ENCODE peak calls at places on chromosomes 13 and 19, in six cellular contexts. One of them, this sample, is unnamed.

GRCh38 chr13:79481685-79482052 is 714 bp downstream of the NDFIP2 start:
- DNase-seq in suprapubic skin: no peak
- DNase-seq in left ventricle myocardium inferior: no peak
- DNase-seq in brain microvascular endothelial cell: no peak
- DNase-seq in psoas muscle: no peak
- DNase-seq in PC-9: peak; percentile 27
- DNase-seq in this sample: no peak

GRCh38 chr19:57566396-57567256 is 7.0 kb upstream of the ZNF550 start:
- DNase-seq in suprapubic skin: no peak
- DNase-seq in left ventricle myocardium inferior: no peak
- DNase-seq in brain microvascular endothelial cell: no peak
- DNase-seq in psoas muscle: no peak
- DNase-seq in PC-9: no peak
- DNase-seq in this sample: no peak

GRCh38 chr13:50617134-50617721 is 226.3 kb downstream of the DLEU7 start:
- DNase-seq in suprapubic skin: no peak
- DNase-seq in left ventricle myocardium inferior: no peak
- DNase-seq in brain microvascular endothelial cell: peak; percentile 61
- DNase-seq in psoas muscle: no peak
- DNase-seq in PC-9: no peak
- DNase-seq in this sample: no peak

GRCh38 chr13:77042566-77043177 is 15.7 kb upstream of the FBXL3 start:
- DNase-seq in suprapubic skin: no peak
- DNase-seq in left ventricle myocardium inferior: no peak
- DNase-seq in brain microvascular endothelial cell: no peak
- DNase-seq in psoas muscle: no peak
- DNase-seq in PC-9: no peak
- DNase-seq in this sample: no peak

GRCh38 chr13:46377554-46377953 is 9.5 kb downstream of the RUBCNL start:
- DNase-seq in suprapubic skin: no peak
- DNase-seq in left ventricle myocardium inferior: no peak
- DNase-seq in brain microvascular endothelial cell: no peak
- DNase-seq in psoas muscle: no peak
- DNase-seq in PC-9: no peak
- DNase-seq in this sample: no peak

GRCh38 chr19:43148233-43148632 is 38.1 kb downstream of the PSG5 start:
- DNase-seq in suprapubic skin: no peak
- DNase-seq in left ventricle myocardium inferior: no peak
- DNase-seq in brain microvascular endothelial cell: peak; percentile 61
- DNase-seq in psoas muscle: no peak
- DNase-seq in PC-9: no peak
- DNase-seq in this sample: no peak

GRCh38 chr19:54481326-54481930 is 8.3 kb upstream of the CDC42EP5 start:
- DNase-seq in suprapubic skin: peak; percentile 54
- DNase-seq in left ventricle myocardium inferior: no peak
- DNase-seq in brain microvascular endothelial cell: no peak
- DNase-seq in psoas muscle: no peak
- DNase-seq in PC-9: peak; percentile 40
- DNase-seq in this sample: no peak

GRCh38 chr19:43439183-43440063 is 24.7 kb downstream of the TEX101 start:
- DNase-seq in suprapubic skin: no peak
- DNase-seq in left ventricle myocardium inferior: no peak
- DNase-seq in brain microvascular endothelial cell: no peak
- DNase-seq in psoas muscle: no peak
- DNase-seq in PC-9: peak; percentile 35
- DNase-seq in this sample: no peak

GRCh38 chr13:52665325-52665724 is 12.7 kb downstream of the SUGT1 start:
- DNase-seq in suprapubic skin: no peak
- DNase-seq in left ventricle myocardium inferior: no peak
- DNase-seq in brain microvascular endothelial cell: no peak
- DNase-seq in psoas muscle: no peak
- DNase-seq in PC-9: no peak
- DNase-seq in this sample: no peak

GRCh38 chr13:95207769-95208366 is 93.4 kb downstream of the ABCC4 start:
- DNase-seq in suprapubic skin: no peak
- DNase-seq in left ventricle myocardium inferior: no peak
- DNase-seq in brain microvascular endothelial cell: no peak
- DNase-seq in psoas muscle: no peak
- DNase-seq in PC-9: no peak
- DNase-seq in this sample: no peak

GRCh38 chr13:92842145-92842544 is 384.5 kb upstream of the GPC6 start:
- DNase-seq in suprapubic skin: no peak
- DNase-seq in left ventricle myocardium inferior: no peak
- DNase-seq in brain microvascular endothelial cell: peak; percentile 89
- DNase-seq in psoas muscle: no peak
- DNase-seq in PC-9: no peak
- DNase-seq in this sample: no peak

GRCh38 chr19:48506138-48506733 is 5.4 kb downstream of the LMTK3 start:
- DNase-seq in suprapubic skin: no peak
- DNase-seq in left ventricle myocardium inferior: no peak
- DNase-seq in brain microvascular endothelial cell: no peak
- DNase-seq in psoas muscle: no peak
- DNase-seq in PC-9: no peak
- DNase-seq in this sample: no peak

GRCh38 chr13:99962242-99962641 is 9.3 kb downstream of the ZIC5 start:
- DNase-seq in suprapubic skin: no peak
- DNase-seq in left ventricle myocardium inferior: no peak
- DNase-seq in brain microvascular endothelial cell: no peak
- DNase-seq in psoas muscle: no peak
- DNase-seq in PC-9: no peak
- DNase-seq in this sample: no peak

GRCh38 chr19:45842198-45842597 is 20.7 kb downstream of the SYMPK start:
- DNase-seq in suprapubic skin: no peak
- DNase-seq in left ventricle myocardium inferior: no peak
- DNase-seq in brain microvascular endothelial cell: no peak
- DNase-seq in psoas muscle: peak; percentile 35
- DNase-seq in PC-9: no peak
- DNase-seq in this sample: no peak

GRCh38 chr13:93460005-93460404 is 233.4 kb downstream of the GPC6 start:
- DNase-seq in suprapubic skin: no peak
- DNase-seq in left ventricle myocardium inferior: no peak
- DNase-seq in brain microvascular endothelial cell: no peak
- DNase-seq in psoas muscle: no peak
- DNase-seq in PC-9: no peak
- DNase-seq in this sample: no peak

GRCh38 chr13:71621152-71622124 is 245.6 kb downstream of the DACH1 start:
- DNase-seq in suprapubic skin: no peak
- DNase-seq in left ventricle myocardium inferior: no peak
- DNase-seq in brain microvascular endothelial cell: no peak
- DNase-seq in psoas muscle: no peak
- DNase-seq in PC-9: no peak
- DNase-seq in this sample: no peak

GRCh38 chr13:114077938-114078335 is 54.5 kb downstream of the RASA3 start:
- DNase-seq in suprapubic skin: peak; percentile 74
- DNase-seq in left ventricle myocardium inferior: no peak
- DNase-seq in brain microvascular endothelial cell: peak; percentile 64
- DNase-seq in psoas muscle: peak; percentile 72
- DNase-seq in PC-9: peak; percentile 33
- DNase-seq in this sample: no peak

GRCh38 chr13:51585234-51585672 is 991 bp downstream of the WDFY2 start:
- DNase-seq in suprapubic skin: no peak
- DNase-seq in left ventricle myocardium inferior: no peak
- DNase-seq in brain microvascular endothelial cell: peak; percentile 16
- DNase-seq in psoas muscle: no peak
- DNase-seq in PC-9: no peak
- DNase-seq in this sample: no peak

GRCh38 chr13:66210677-66211076 is 1019.5 kb downstream of the PCDH9 start:
- DNase-seq in suprapubic skin: no peak
- DNase-seq in left ventricle myocardium inferior: no peak
- DNase-seq in brain microvascular endothelial cell: peak; percentile 87
- DNase-seq in psoas muscle: no peak
- DNase-seq in PC-9: peak; percentile 12
- DNase-seq in this sample: no peak

GRCh38 chr19:55644191-55644833 is 863 bp downstream of the ZNF581 start:
- DNase-seq in suprapubic skin: no peak
- DNase-seq in left ventricle myocardium inferior: no peak
- DNase-seq in brain microvascular endothelial cell: no peak
- DNase-seq in psoas muscle: no peak
- DNase-seq in PC-9: no peak
- DNase-seq in this sample: peak; percentile 75

GRCh38 chr13:97856001-97856675 is 97.3 kb upstream of the IPO5 start:
- DNase-seq in suprapubic skin: peak; percentile 81
- DNase-seq in left ventricle myocardium inferior: peak; percentile 34
- DNase-seq in brain microvascular endothelial cell: no peak
- DNase-seq in psoas muscle: peak; percentile 80
- DNase-seq in PC-9: no peak
- DNase-seq in this sample: no peak

GRCh38 chr19:11227201-11227886 is 12.1 kb upstream of the ANGPTL8 start:
- DNase-seq in suprapubic skin: no peak
- DNase-seq in left ventricle myocardium inferior: no peak
- DNase-seq in brain microvascular endothelial cell: no peak
- DNase-seq in psoas muscle: no peak
- DNase-seq in PC-9: no peak
- DNase-seq in this sample: no peak

GRCh38 chr19:45645631-45646344 is 6.6 kb upstream of the EML2 start:
- DNase-seq in suprapubic skin: peak; percentile 86
- DNase-seq in left ventricle myocardium inferior: peak; percentile 82
- DNase-seq in brain microvascular endothelial cell: peak; percentile 94
- DNase-seq in psoas muscle: peak; percentile 86
- DNase-seq in PC-9: peak; percentile 76
- DNase-seq in this sample: no peak

GRCh38 chr13:96636310-96636709 is 358.0 kb downstream of the OXGR1 start:
- DNase-seq in suprapubic skin: no peak
- DNase-seq in left ventricle myocardium inferior: no peak
- DNase-seq in brain microvascular endothelial cell: peak; percentile 57
- DNase-seq in psoas muscle: no peak
- DNase-seq in PC-9: no peak
- DNase-seq in this sample: no peak

GRCh38 chr19:3060852-3061182 is 1.5 kb downstream of the TLE5 start:
- DNase-seq in suprapubic skin: no peak
- DNase-seq in left ventricle myocardium inferior: no peak
- DNase-seq in brain microvascular endothelial cell: no peak
- DNase-seq in psoas muscle: no peak
- DNase-seq in PC-9: no peak
- DNase-seq in this sample: no peak
- H3K27ac ChIP-seq in suprapubic skin: peak overlapping the region; percentile 96
- H3K27ac ChIP-seq in left ventricle myocardium inferior: peak overlapping the region; percentile 97
- H3K27ac ChIP-seq in brain microvascular endothelial cell: no peak overlapping the region
- H3K27ac ChIP-seq in psoas muscle: peak overlapping the region; percentile 85
- H3K27ac ChIP-seq in PC-9: no peak overlapping the region
- H3K27ac ChIP-seq in this sample: peak overlapping the region; percentile 100

DNA sequence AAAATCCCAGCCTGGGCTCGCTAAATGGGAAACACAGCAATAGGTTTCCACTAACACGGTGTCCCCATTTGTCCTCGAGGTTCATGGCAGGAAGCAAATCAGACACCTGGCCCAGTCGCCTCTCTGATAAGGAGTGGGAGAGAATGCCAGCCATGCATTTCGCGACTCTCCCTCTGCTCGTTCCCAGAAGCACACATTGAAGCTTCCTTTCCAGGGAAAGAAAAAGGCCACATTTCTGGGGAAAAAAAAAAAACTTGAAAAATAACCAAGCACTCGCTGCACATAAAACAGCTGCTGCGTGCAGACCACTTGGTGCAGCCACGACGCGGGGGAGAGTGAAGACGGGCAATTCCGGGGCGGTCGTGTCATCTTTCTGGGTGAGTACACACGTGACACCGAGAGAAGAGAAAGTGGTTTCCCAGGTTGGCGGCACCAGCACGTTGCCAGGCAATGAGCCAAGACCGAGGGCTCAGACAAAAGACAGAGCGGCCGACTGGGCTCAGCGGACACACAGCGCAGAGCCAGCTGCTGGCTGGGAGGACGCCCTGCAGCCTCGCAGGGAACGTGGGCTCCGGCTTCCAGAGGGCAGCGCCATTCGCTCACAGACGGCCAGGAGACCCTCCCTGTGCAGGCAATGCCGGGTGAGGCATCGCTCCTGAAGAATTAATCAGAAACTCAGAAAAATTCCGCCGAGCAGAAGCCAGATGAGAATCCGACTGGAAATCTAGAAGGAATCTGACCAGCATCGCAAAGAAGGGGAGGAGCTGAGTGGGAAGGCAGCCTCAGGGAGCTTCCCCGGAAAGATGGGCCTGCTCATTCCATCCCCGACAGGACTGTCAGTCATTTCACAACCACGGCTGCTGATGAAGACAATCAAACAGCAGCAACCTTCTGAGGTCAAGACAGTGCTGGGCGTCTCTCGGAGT is 83.2 kb upstream of the IRS2 start:
- DNase-seq in suprapubic skin: peak; percentile 85
- DNase-seq in left ventricle myocardium inferior: peak; percentile 81
- DNase-seq in brain microvascular endothelial cell: peak; percentile 27
- DNase-seq in psoas muscle: peak; percentile 80
- DNase-seq in PC-9: peak; percentile 82
- DNase-seq in this sample: peak; percentile 86
- TF ChIP-seq CTCF in suprapubic skin: no peak
- TF ChIP-seq CTCF in left ventricle myocardium inferior: peak; percentile 37
- TF ChIP-seq CTCF in brain microvascular endothelial cell: peak; percentile 38
- TF ChIP-seq CTCF in psoas muscle: no peak
- TF ChIP-seq CTCF in PC-9: peak; percentile 40
- TF ChIP-seq CTCF in this sample: no peak

GRCh38 chr19:13506550-13506878 is 235 bp upstream of the CACNA1A start:
- DNase-seq in suprapubic skin: no peak
- DNase-seq in left ventricle myocardium inferior: no peak
- DNase-seq in brain microvascular endothelial cell: no peak
- DNase-seq in psoas muscle: no peak
- DNase-seq in PC-9: no peak
- DNase-seq in this sample: no peak
- H3K4me3 ChIP-seq in suprapubic skin: peak overlapping the region; percentile 36
- H3K4me3 ChIP-seq in left ventricle myocardium inferior: peak overlapping the region; percentile 60
- H3K4me3 ChIP-seq in brain microvascular endothelial cell: no peak overlapping the region
- H3K4me3 ChIP-seq in psoas muscle: peak overlapping the region; percentile 48
- H3K4me3 ChIP-seq in PC-9: no peak overlapping the region
- H3K4me3 ChIP-seq in this sample: peak overlapping the region; percentile 63

GRCh38 chr19:15862444-15862843 is 35.4 kb downstream of the CYP4F2 start:
- DNase-seq in suprapubic skin: no peak
- DNase-seq in left ventricle myocardium inferior: no peak
- DNase-seq in brain microvascular endothelial cell: no peak
- DNase-seq in psoas muscle: no peak
- DNase-seq in PC-9: no peak
- DNase-seq in this sample: no peak

GRCh38 chr19:15863272-15863671 is 34.6 kb downstream of the CYP4F2 start:
- DNase-seq in suprapubic skin: no peak
- DNase-seq in left ventricle myocardium inferior: no peak
- DNase-seq in brain microvascular endothelial cell: no peak
- DNase-seq in psoas muscle: no peak
- DNase-seq in PC-9: no peak
- DNase-seq in this sample: no peak

GRCh38 chr19:15860522-15860921 is 37.4 kb downstream of the CYP4F2 start:
- DNase-seq in suprapubic skin: no peak
- DNase-seq in left ventricle myocardium inferior: no peak
- DNase-seq in brain microvascular endothelial cell: no peak
- DNase-seq in psoas muscle: no peak
- DNase-seq in PC-9: no peak
- DNase-seq in this sample: no peak

GRCh38 chr19:15864824-15865223 is 33.0 kb downstream of the CYP4F2 start:
- DNase-seq in suprapubic skin: no peak
- DNase-seq in left ventricle myocardium inferior: no peak
- DNase-seq in brain microvascular endothelial cell: no peak
- DNase-seq in psoas muscle: no peak
- DNase-seq in PC-9: no peak
- DNase-seq in this sample: no peak

DNA sequence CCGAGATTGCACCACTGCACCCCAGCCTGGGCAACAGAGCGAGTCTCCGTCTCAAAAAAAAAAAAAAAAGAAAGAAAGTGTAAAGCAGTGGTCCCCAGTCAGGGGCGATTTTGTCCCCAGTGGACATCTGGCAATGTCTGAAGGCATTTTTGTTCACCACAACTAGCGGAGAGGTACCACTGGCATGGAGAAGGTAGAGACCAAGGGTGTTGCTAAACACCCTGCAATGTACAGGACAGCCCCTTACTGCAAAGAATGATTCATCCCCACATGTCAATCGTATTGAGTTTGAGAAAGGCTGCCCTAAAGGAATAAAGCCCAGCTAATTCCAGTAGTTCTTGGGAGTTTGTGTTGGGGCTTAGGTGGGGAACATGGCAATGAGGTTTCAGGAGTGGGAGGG is 38.7 kb downstream of the CYP4F2 start:
- DNase-seq in suprapubic skin: no peak
- DNase-seq in left ventricle myocardium inferior: no peak
- DNase-seq in brain microvascular endothelial cell: no peak
- DNase-seq in psoas muscle: no peak
- DNase-seq in PC-9: no peak
- DNase-seq in this sample: no peak
- H3K27ac ChIP-seq in suprapubic skin: no peak overlapping the region
- H3K27ac ChIP-seq in left ventricle myocardium inferior: no peak overlapping the region
- H3K27ac ChIP-seq in brain microvascular endothelial cell: no peak overlapping the region
- H3K27ac ChIP-seq in psoas muscle: no peak overlapping the region
- H3K27ac ChIP-seq in PC-9: no peak overlapping the region
- H3K27ac ChIP-seq in this sample: no peak overlapping the region